ENCODE peak calls at places on chromosome 18, in four cellular contexts. R is WTC11, Q is natural killer cell, M is gastroesophageal sphincter. F is an unnamed sample.

GRCh38 chr18:13451661-13452447 is 233.3 kb downstream of the LDLRAD4 start:
- ATAC-seq in M (peak; percentile 10), R (peak; percentile 27), Q (no peak), F (no peak)

GRCh38 chr18:47286776-47287410 is 35.4 kb upstream of the SKOR2 start:
- ATAC-seq in M (no peak), Q (no peak), R (no peak), F (no peak)

GRCh38 chr18:21004721-21005120 is 106.9 kb downstream of the ROCK1 start:
- ATAC-seq in R (no peak), Q (no peak), M (peak; percentile 93), F (no peak)

GRCh38 chr18:65753520-65753919 is 2.7 kb downstream of the CDH7 start:
- ATAC-seq in Q (no peak), R (peak; percentile 60), M (no peak), F (no peak)

GRCh38 chr18:61335737-61336555 is 2.7 kb downstream of the CDH20 start:
- ATAC-seq in Q (no peak), M (no peak), R (no peak), F (no peak)

GRCh38 chr18:64337673-64338072 is 188.8 kb upstream of the LINC00305 start:
- ATAC-seq in Q (no peak), R (no peak), M (no peak), F (no peak)

GRCh38 chr18:60060026-60060425 is 160.2 kb downstream of the PMAIP1 start:
- ATAC-seq in Q (no peak), M (peak; percentile 55), R (no peak), F (no peak)

GRCh38 chr18:1483386-1483785 is 578.7 kb downstream of the ADCYAP1 start:
- ATAC-seq in Q (no peak), R (no peak), M (no peak), F (peak; percentile 58)

GRCh38 chr18:12839057-12839525 is 44.9 kb downstream of the PTPN2 start:
- ATAC-seq in M (no peak), R (no peak), Q (peak; percentile 38), F (peak; percentile 65)

GRCh38 chr18:34787931-34788532 is 77.9 kb downstream of the DTNA start:
- ATAC-seq in Q (peak; percentile 75), R (peak; percentile 77), M (peak; percentile 50), F (peak; percentile 67)

GRCh38 chr18:2512059-2512458 is 59.2 kb downstream of the METTL4 start:
- ATAC-seq in R (no peak), M (no peak), Q (no peak), F (no peak)

F was measured in esophagus mucosa.